ENCODE peak calls at places on chromosomes 5 and 9, in nine cellular contexts. M is vagina, S is HCT116, W is psoas muscle, X is GM12878, D is fibroblast of pulmonary artery, B is foreskin fibroblast, T is ovary, N is endodermal cell. K is an unnamed sample.

GRCh38 chr9:82488702-82489578 is 500.4 kb downstream of the SPATA31D1 start:
- DNase-seq in B (peak), M (no peak), N (no peak), X (no peak), T (no peak), W (no peak), D (peak), S (no peak), K (peak)

GRCh38 chr5:173567548-173567947 is 48.9 kb downstream of the BOD1 start:
- DNase-seq in B (peak), M (no peak), N (peak), T (no peak), D (no peak), W (no peak), S (no peak), X (no peak), K (peak)

GRCh38 chr9:134891016-134891589 is 10.5 kb downstream of the FCN2 start:
- DNase-seq in M (no peak), T (peak), S (no peak), B (no peak), X (no peak), W (no peak), N (no peak), D (no peak), K (no peak)

GRCh38 chr9:127887792-127888191 is 10.3 kb upstream of the AK1 start:
- DNase-seq in B (no peak), T (no peak), S (no peak), M (no peak), W (no peak), X (no peak), N (peak), D (no peak), K (no peak)

GRCh38 chr5:37166197-37166596 is 83.0 kb downstream of the CPLANE1 start:
- DNase-seq in S (no peak), N (no peak), T (no peak), M (no peak), W (no peak), X (no peak), B (no peak), D (no peak), K (no peak)

GRCh38 chr9:130770679-130771442 is 64.2 kb upstream of the ABL1 start:
- DNase-seq in X (no peak), N (no peak), W (no peak), M (no peak), S (peak), T (no peak), B (peak), D (peak), K (peak)

GRCh38 chr5:76787237-76787636 is 31.6 kb upstream of the F2RL1 start:
- DNase-seq in N (no peak), S (no peak), X (no peak), B (no peak), M (no peak), D (peak), W (peak), T (no peak), K (peak)

GRCh38 chr5:73263001-73263710 is 90.2 kb downstream of the TMEM174 start:
- DNase-seq in W (no peak), B (no peak), S (no peak), X (no peak), T (no peak), D (no peak), M (no peak), N (no peak), K (no peak)

GRCh38 chr5:160274483-160274931 is 37.9 kb downstream of the CCNJL start:
- DNase-seq in N (no peak), W (no peak), S (no peak), X (no peak), T (no peak), M (no peak), D (no peak), B (no peak), K (no peak)

GRCh38 chr5:172452398-172453205 is 1.7 kb downstream of the SH3PXD2B start:
- DNase-seq in N (peak), W (no peak), T (no peak), B (peak), M (no peak), X (no peak), D (peak), S (peak), K (peak)

DNA sequence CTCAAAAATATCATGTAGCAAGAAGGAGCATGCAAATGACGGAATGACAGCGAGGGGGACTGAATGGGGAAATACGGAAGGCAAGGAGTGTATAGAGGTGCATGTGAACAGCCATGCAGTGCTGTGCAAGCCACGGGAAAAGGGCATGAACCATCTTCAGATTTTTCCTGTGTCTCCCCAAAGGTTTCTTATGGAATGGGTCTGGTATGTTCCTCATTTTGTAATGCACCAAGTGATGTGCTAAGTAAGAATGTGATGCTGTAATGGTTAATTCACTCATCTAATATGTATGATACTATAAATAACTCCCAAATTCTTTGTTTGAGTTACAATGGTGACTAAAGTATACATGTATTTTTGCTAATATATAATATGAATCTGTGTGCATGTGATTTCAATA is 99.0 kb upstream of the DAB2 start:
- DNase-seq in W (no peak), S (no peak), M (no peak), T (no peak), X (no peak), B (peak), N (no peak), D (peak), K (peak)
- H3K4me3 ChIP-seq in W (no peak), S (no peak), M (no peak), T (no peak), X (no peak), B (no peak), N (no peak), D (no peak), K (no peak)

GRCh38 chr9:70260606-70261005 is 1.8 kb downstream of the SMC5 start:
- DNase-seq in N (no peak), T (no peak), W (no peak), B (no peak), M (no peak), D (no peak), S (no peak), X (peak), K (no peak)

GRCh38 chr9:70261131-70261870 is 2.5 kb downstream of the SMC5 start:
- DNase-seq in M (no peak), N (no peak), B (no peak), W (no peak), T (no peak), D (no peak), S (no peak), X (no peak), K (no peak)

GRCh38 chr9:70262384-70262783 is 3.6 kb downstream of the SMC5 start:
- DNase-seq in N (no peak), S (no peak), W (no peak), D (no peak), M (no peak), T (no peak), B (no peak), X (no peak), K (no peak)

GRCh38 chr9:70263421-70263820 is 4.6 kb downstream of the SMC5 start:
- DNase-seq in B (peak), N (no peak), X (no peak), D (peak), T (no peak), M (no peak), W (no peak), S (no peak), K (peak)

DNA sequence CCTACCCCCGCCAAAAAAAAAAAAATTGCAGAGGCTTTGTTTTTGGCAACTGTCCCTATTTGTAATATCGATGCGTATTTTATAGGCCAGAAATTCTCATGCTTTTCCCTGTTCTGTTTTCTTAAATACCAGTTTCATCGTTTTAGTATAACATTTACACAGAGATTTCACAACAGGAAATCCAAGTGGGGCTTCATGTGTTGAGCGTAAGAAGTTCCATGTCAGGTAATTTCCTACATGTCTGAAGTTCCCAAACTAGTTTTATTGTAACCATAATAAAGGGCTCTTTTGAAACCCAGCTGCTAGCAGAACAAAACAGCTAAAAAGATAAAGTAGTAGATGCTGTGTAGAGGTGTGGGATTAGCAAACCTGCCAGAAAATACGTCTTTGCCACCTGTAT is 4.2 kb downstream of the SMC5 start:
- DNase-seq in X (no peak), T (no peak), N (no peak), B (no peak), D (no peak), M (no peak), W (no peak), S (no peak), K (no peak)
- TF ChIP-seq CTCF in X (no peak), T (no peak), N (no peak), B (no peak), D (no peak), M (no peak), W (no peak), S (no peak), K (no peak)

GRCh38 chr9:122213102-122213588 is 15.6 kb downstream of the LHX6 start:
- DNase-seq in S (no peak), W (no peak), X (no peak), B (no peak), D (no peak), T (no peak), N (no peak), M (no peak), K (no peak)
- H3K4me3 ChIP-seq in S (peak), W (peak), X (no peak), B (no peak), D (no peak), T (no peak), N (no peak), M (peak), K (no peak)

DNA sequence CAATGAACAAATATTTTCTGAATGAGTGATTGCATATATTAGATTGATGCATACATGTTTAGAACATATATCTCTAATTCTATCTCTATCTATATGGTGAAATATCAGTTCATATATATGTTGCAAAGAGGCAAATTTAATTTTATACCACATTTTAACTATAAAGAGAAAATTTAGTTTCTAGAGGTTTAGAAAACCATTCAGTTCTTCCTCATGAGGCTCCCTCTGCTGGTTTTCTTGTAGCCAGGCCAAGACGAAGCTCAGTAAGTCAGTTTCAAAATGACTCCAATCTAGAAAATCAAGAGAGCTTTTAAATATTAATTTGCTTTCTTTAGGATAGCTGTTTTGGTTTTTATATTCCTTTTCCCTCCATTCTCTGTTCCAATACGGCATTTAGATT is 312.1 kb downstream of the TMEM232 start:
- DNase-seq in D (peak), X (no peak), B (peak), N (no peak), W (no peak), T (no peak), M (no peak), S (no peak), K (peak)
- TF ChIP-seq CTCF in D (peak), X (peak), B (peak), N (peak), W (no peak), T (no peak), M (no peak), S (peak), K (peak)

DNA sequence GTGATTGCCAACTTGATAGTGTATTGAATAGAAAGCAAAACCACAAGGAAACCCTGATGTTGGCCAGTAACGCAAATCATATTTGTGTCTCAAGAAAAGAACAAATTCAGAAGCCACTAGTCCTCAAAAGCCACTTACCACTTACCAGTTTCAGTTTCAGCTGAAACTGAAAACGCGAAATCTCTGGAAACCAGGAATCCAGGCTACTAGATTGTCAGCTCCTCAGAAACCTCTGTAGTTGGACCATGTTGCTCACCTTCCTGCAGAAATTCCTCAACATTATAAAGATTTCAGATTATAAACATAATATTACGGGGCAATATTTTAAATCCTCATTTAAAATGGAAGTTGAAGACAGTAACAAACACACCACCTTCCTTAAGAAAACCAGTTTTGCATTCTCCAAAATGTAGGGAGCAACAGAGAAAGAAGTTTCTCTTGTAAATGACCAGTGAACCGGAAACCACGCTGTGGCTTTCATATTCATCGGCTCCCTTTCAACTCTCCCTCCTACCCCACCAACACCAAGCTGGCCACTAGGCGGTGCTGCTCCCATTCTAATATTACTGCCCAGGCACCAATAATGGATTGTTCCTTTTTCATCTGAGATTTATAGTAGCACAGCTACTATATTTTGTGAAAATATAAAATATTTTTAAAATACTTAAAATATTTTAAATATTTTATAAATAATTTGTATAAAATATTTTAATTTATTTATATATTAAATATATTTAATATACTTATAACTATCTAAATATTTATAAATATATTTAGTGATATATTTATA is 8.7 kb upstream of the TMED7 start:
- DNase-seq in S (peak), D (peak), W (peak), X (peak), T (peak), N (peak), M (no peak), B (peak), K (peak)
- H3K4me3 ChIP-seq in S (no peak), D (peak), W (peak), X (peak), T (peak), N (peak), M (peak), B (peak), K (peak)

DNA sequence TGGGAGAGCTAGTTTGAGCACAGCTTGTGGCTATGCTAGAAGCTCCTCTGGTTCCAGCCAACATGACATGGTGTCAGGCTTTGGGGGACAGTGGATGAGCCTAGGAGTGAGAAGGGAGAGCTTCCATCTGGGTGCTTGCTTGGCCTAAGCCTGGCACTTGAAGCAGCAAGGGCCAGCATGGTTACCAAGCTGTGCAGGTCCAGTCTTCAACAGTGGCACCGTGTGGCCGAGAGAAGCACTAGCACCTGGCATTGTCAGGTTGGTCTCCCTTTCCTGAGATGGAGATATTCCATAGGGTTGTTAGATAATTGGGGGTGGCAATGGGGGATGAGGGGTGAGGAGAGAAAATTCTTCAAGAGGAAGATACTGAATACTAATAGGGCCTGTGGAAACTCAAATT is 261.9 kb downstream of the PBX3 start:
- DNase-seq in S (peak), N (peak), W (no peak), T (no peak), X (no peak), B (no peak), D (no peak), M (no peak), K (no peak)
- TF ChIP-seq CTCF in S (peak), N (peak), W (no peak), T (no peak), X (peak), B (no peak), D (peak), M (no peak), K (peak)

DNA sequence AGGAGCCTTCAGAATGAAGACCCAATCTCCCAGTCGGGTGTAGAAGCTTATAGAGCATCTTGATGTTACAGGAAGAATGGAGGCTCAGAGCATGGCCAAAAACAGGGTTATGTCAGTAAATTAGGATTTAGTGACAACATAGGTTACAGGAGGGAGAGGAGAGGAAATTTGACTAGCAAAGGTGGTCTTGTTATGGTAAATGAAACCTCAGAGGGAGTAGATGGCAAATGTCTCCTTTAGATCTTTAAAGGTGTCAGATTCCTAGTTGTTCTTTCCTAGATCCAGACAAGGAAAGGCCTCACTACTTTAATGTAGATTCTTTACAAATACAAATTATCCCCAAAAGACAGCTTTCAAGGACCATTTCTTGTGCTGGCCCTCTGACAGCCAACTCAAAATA is 465.0 kb downstream of the DMRTA1 start:
- DNase-seq in B (no peak), N (no peak), M (no peak), D (no peak), W (no peak), T (no peak), X (no peak), S (no peak), K (no peak)
- H3K4me3 ChIP-seq in B (no peak), N (no peak), M (no peak), D (no peak), W (no peak), T (no peak), X (no peak), S (no peak), K (no peak)

GRCh38 chr5:142296914-142297417 is 27.9 kb downstream of the SPRY4 start:
- DNase-seq in S (no peak), W (no peak), T (no peak), M (no peak), B (no peak), N (peak), D (peak), X (no peak), K (peak)

GRCh38 chr5:142300677-142301076 is 24.1 kb downstream of the SPRY4 start:
- DNase-seq in N (no peak), X (no peak), W (no peak), M (no peak), B (no peak), D (no peak), S (no peak), T (no peak), K (no peak)

GRCh38 chr5:142295960-142296860 is 28.6 kb downstream of the SPRY4 start:
- DNase-seq in D (no peak), S (no peak), W (no peak), T (no peak), X (no peak), N (peak), B (no peak), M (no peak), K (no peak)

GRCh38 chr5:142301487-142302035 is 23.3 kb downstream of the SPRY4 start:
- DNase-seq in M (no peak), T (no peak), N (no peak), B (no peak), D (no peak), W (no peak), X (no peak), S (no peak), K (no peak)

GRCh38 chr5:142298789-142299188 is 26.0 kb downstream of the SPRY4 start:
- DNase-seq in M (no peak), T (no peak), X (no peak), D (no peak), B (no peak), S (no peak), N (no peak), W (no peak), K (no peak)
- TF ChIP-seq CTCF in M (no peak), T (no peak), X (no peak), D (no peak), B (no peak), S (no peak), N (no peak), W (no peak), K (no peak)

DNA sequence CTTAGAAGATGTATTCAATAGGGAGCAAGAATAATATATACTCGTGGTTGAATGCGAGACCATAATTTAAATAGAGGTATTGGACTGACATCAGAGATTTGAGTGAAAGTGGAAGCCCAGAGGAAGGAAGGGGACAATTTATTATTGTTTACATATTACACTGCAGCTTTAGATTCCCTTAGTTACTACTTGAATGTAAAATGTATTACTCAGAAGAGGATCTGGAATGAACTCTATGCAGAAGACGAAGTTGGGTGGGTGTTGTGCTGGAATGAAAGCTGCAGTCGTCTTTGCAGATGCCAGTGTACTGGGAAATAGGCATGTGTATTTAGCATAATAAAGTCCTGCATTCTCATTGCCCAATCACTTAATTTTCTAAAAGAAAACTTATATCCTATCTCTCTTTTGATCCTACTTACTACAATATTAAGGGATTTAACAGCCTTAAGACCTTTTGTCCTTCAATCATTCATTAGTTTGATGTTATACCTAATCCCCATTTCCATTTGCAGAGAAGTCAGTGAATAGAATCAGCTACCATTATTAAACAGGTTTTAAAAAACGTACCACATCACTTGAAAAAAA is 570.7 kb upstream of the WWC1 start:
- DNase-seq in T (no peak), W (no peak), B (peak), D (peak), S (no peak), X (no peak), M (no peak), N (no peak), K (peak)
- H3K4me3 ChIP-seq in T (no peak), W (no peak), B (no peak), D (no peak), S (no peak), X (no peak), M (no peak), N (no peak), K (no peak)

DNA sequence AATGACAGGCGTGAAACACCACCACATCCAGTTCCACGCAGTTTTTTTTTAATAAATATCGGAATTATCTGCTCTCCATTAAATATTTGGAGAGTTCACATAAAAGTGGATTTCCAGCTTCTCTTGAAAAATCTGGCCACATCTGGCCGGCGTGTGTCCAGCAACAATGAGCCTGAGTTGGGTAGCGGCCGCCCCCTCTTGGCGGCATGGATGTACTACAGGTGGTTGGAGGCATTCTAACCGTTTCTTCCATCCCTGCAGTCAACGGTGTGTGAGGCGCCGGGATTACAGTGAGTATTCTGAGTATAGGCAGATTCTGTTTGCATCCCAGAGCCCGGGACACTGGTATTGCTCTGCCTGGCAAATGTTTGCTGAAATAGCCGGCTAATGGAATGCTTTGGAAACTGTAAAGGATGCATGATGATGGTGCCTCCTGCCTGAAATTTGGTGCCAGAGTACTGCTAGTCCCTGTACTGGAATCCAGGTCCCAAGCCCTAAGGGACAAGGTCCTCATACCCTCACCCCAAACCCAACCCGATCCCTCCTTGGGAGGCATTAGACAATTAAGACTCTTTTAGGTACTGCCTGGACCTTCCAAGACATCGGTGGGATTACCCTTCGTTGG is 13.6 kb upstream of the GM2A start:
- DNase-seq in W (peak), T (peak), M (no peak), S (peak), X (no peak), N (peak), B (peak), D (peak), K (peak)
- TF ChIP-seq CTCF in W (peak), T (peak), M (no peak), S (peak), X (peak), N (peak), B (peak), D (peak), K (peak)

K was measured in astrocyte of the spinal cord.